ENCODE peak calls at places on chromosome 12, in four cellular contexts. Z is K562, M is HepG2, D is GM12878. H is an unnamed sample.

GRCh38 chr12:111991946-111992345 is 21.0 kb downstream of the TMEM116 start:
- DNase-seq in Z (peak), M (no peak), D (no peak), H (no peak)

GRCh38 chr12:58804749-58805148 is 115.6 kb downstream of the LRIG3 start:
- DNase-seq in Z (peak), M (peak), D (no peak), H (peak)

GRCh38 chr12:127401005-127401404 is 866.0 kb upstream of the TMEM132C start:
- DNase-seq in Z (no peak), M (no peak), D (no peak), H (no peak)

GRCh38 chr12:94670885-94671284 is 20.5 kb upstream of the TMCC3 start:
- DNase-seq in Z (no peak), M (no peak), D (no peak), H (no peak)

GRCh38 chr12:53096089-53096741 is 1.3 kb upstream of the IGFBP6 start:
- DNase-seq in Z (no peak), M (no peak), D (no peak), H (peak)

GRCh38 chr12:124687695-124688301 is 120.4 kb upstream of the NCOR2 start:
- DNase-seq in Z (no peak), M (no peak), D (no peak), H (no peak)

GRCh38 chr12:16939871-16940306 is 333.9 kb upstream of the LMO3 start:
- DNase-seq in Z (peak), M (peak), D (peak), H (peak)

GRCh38 chr12:27616356-27617150 is 79.7 kb upstream of the REP15 start:
- DNase-seq in Z (no peak), M (no peak), D (no peak), H (no peak)

GRCh38 chr12:70604662-70605061 is 32.6 kb downstream of the PTPRB start:
- DNase-seq in Z (no peak), M (no peak), D (no peak), H (no peak)

GRCh38 chr12:50166776-50167025 is 468 bp downstream of the CERS5 start:
- DNase-seq in Z (no peak), M (no peak), D (no peak), H (no peak)

GRCh38 chr12:26940820-26941219 is 2.5 kb downstream of the FGFR1OP2 start:
- DNase-seq in Z (no peak), M (no peak), D (no peak), H (no peak)

GRCh38 chr12:104222981-104223380 is 7.4 kb downstream of the TXNRD1 start:
- DNase-seq in Z (no peak), M (no peak), D (no peak), H (no peak)

GRCh38 chr12:6306151-6306550 is 4.3 kb upstream of the PLEKHG6 start:
- DNase-seq in Z (no peak), M (no peak), D (no peak), H (no peak)

GRCh38 chr12:81759215-81759991 is at the start of gene PPFIA2:
- DNase-seq in Z (no peak), M (no peak), D (no peak), H (peak)
- H2AFZ ChIP-seq in Z (no peak), M (no peak), D (no peak), H (peak)

GRCh38 chr12:121915841-121916321 is 2.5 kb upstream of the CFAP251 start:
- DNase-seq in Z (no peak), M (no peak), D (no peak), H (no peak)

GRCh38 chr12:121916719-121917118 is 1.7 kb upstream of the CFAP251 start:
- DNase-seq in Z (no peak), M (no peak), D (no peak), H (peak)

GRCh38 chr12:121908702-121909101 is 9.7 kb upstream of the CFAP251 start:
- DNase-seq in Z (no peak), M (no peak), D (no peak), H (no peak)

GRCh38 chr12:121911824-121912585 is 6.4 kb upstream of the CFAP251 start:
- DNase-seq in Z (no peak), M (no peak), D (no peak), H (no peak)
- TF ChIP-seq JUNB in Z (no peak), M (no peak), D (peak), H (no peak)

GRCh38 chr12:64323006-64323405 is 67.6 kb downstream of the C12orf56 start:
- DNase-seq in Z (no peak), M (no peak), D (no peak), H (no peak)

GRCh38 chr12:64323476-64324225 is 66.9 kb downstream of the C12orf56 start:
- DNase-seq in Z (no peak), M (no peak), D (no peak), H (peak)

GRCh38 chr12:64320611-64321010 is 69.9 kb downstream of the C12orf56 start:
- DNase-seq in Z (no peak), M (no peak), D (no peak), H (peak)

DNA sequence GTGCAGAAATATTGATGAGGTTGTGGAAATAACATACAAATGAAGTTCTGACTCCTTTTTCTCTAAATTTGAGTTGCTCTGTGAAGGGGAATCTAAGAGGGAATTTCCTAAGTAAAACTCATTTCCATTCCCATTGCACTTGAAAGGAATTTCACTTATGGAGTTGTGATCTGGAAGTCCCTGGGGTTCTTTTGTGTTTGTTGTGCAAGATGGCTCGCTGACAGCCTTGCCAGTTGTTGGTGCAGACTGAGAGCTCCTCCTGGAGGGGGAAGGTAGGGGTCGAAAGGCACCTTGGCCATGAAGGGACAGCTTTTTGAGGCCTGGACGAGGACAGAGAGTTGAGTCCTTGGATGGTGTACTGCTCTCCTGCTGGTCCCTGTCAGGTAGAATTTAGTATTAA is 72.0 kb downstream of the C12orf56 start:
- DNase-seq in Z (no peak), M (peak), D (no peak), H (peak)
- H2AFZ ChIP-seq in Z (peak), M (no peak), D (peak), H (no peak)

GRCh38 chr12:67540920-67541624 is 107.5 kb upstream of the DYRK2 start:
- DNase-seq in Z (no peak), M (no peak), D (peak), H (no peak)

GRCh38 chr12:67541625-67541991 is 106.9 kb upstream of the DYRK2 start:
- DNase-seq in Z (no peak), M (no peak), D (no peak), H (no peak)

GRCh38 chr12:67543371-67543770 is 105.2 kb upstream of the DYRK2 start:
- DNase-seq in Z (no peak), M (no peak), D (no peak), H (no peak)

GRCh38 chr12:67539946-67540345 is 108.6 kb upstream of the DYRK2 start:
- DNase-seq in Z (no peak), M (no peak), D (no peak), H (no peak)

DNA sequence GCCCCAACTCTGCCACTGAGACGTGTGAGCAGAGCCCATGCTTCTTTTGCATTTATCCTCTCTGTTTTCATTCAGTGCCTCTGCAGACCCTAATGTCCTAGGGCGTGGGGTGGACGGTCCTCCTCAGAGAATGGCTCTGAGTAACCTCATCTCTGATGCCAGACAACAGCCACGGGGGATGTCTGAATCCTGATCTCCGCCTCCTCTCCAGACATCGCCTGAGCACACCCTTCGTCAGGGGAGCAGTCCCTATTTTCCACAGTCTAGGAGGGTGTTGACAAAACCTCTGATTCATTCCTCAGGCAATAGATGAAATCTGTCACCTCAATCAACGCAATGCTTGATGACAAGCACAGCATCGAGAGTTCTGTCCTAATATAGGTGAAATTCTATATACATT is 109.2 kb upstream of the DYRK2 start:
- DNase-seq in Z (no peak), M (no peak), D (no peak), H (no peak)
- TF ChIP-seq JUNB in Z (no peak), M (no peak), D (no peak), H (no peak)